ENCODE peak calls at places on chromosomes 1 and 21, in eight cellular contexts. F is H9, C is heart left ventricle, A is vagina, L is A673, U is GM23338, Q is gastrocnemius medialis, N is tibial artery. H is an unnamed sample. For H3K4me1, the result is how much of the 10 kb centered on the place peaks cover.

GRCh38 chr1:212127219-212127618 is 91.7 kb downstream of the DTL start:
- DNase-seq in F (peak), C (no peak), A (no peak), L (no peak), U (peak), Q (no peak), N (no peak), H (no peak)

GRCh38 chr1:159172599-159173291 is 1.3 kb downstream of the CADM3 start:
- DNase-seq in F (peak), C (peak), A (no peak), L (no peak), U (peak), Q (no peak), N (peak), H (no peak)

GRCh38 chr21:36767096-36767495 is 68.2 kb downstream of the SIM2 start:
- DNase-seq in F (no peak), C (no peak), A (no peak), L (no peak), U (no peak), Q (no peak), N (no peak), H (no peak)

GRCh38 chr1:169110265-169110664 is 3.8 kb downstream of the ATP1B1 start:
- DNase-seq in F (no peak), C (no peak), A (no peak), L (no peak), U (no peak), Q (no peak), N (no peak), H (no peak)

GRCh38 chr1:36589006-36589405 is 106.3 kb upstream of the CSF3R start:
- DNase-seq in F (no peak), C (no peak), A (no peak), L (no peak), U (no peak), Q (no peak), N (no peak), H (no peak)

GRCh38 chr1:241870290-241870689 is 22.3 kb downstream of the EXO1 start:
- DNase-seq in F (no peak), C (no peak), A (no peak), L (no peak), U (no peak), Q (no peak), N (no peak), H (no peak)

GRCh38 chr1:36856126-36856525 is 178.2 kb downstream of the GRIK3 start:
- DNase-seq in F (peak), C (no peak), A (no peak), L (no peak), U (no peak), Q (no peak), N (no peak), H (no peak)

GRCh38 chr21:15976807-15977206 is 247.0 kb downstream of the USP25 start:
- DNase-seq in F (no peak), C (no peak), A (no peak), L (no peak), U (peak), Q (no peak), N (no peak), H (no peak)

GRCh38 chr1:10432910-10433785 is 2.9 kb downstream of the CENPS start:
- DNase-seq in F (no peak), C (no peak), A (no peak), L (no peak), U (no peak), Q (no peak), N (no peak), H (no peak)

GRCh38 chr1:100868364-100868995 is 26.2 kb downstream of the EXTL2 start:
- DNase-seq in F (no peak), C (no peak), A (no peak), L (peak), U (peak), Q (no peak), N (no peak), H (no peak)

GRCh38 chr1:232853994-232854532 is 48.8 kb downstream of the MAP10 start:
- DNase-seq in F (no peak), C (no peak), A (no peak), L (peak), U (no peak), Q (no peak), N (no peak), H (no peak)

GRCh38 chr1:111976842-111977241 is 12.6 kb downstream of the KCND3 start:
- DNase-seq in F (no peak), C (no peak), A (no peak), L (no peak), U (no peak), Q (no peak), N (no peak), H (no peak)

GRCh38 chr1:156508955-156509234 is 8.3 kb upstream of the MEF2D start:
- DNase-seq in F (no peak), C (no peak), A (no peak), L (no peak), U (no peak), Q (peak), N (no peak), H (no peak)

GRCh38 chr1:236748471-236748870 is 46.6 kb upstream of the MTR start:
- DNase-seq in F (no peak), C (no peak), A (no peak), L (no peak), U (peak), Q (no peak), N (no peak), H (no peak)

GRCh38 chr1:76705560-76705959 is 161.7 kb upstream of the ST6GALNAC5 start:
- DNase-seq in F (no peak), C (no peak), A (no peak), L (no peak), U (no peak), Q (no peak), N (no peak), H (no peak)

DNA sequence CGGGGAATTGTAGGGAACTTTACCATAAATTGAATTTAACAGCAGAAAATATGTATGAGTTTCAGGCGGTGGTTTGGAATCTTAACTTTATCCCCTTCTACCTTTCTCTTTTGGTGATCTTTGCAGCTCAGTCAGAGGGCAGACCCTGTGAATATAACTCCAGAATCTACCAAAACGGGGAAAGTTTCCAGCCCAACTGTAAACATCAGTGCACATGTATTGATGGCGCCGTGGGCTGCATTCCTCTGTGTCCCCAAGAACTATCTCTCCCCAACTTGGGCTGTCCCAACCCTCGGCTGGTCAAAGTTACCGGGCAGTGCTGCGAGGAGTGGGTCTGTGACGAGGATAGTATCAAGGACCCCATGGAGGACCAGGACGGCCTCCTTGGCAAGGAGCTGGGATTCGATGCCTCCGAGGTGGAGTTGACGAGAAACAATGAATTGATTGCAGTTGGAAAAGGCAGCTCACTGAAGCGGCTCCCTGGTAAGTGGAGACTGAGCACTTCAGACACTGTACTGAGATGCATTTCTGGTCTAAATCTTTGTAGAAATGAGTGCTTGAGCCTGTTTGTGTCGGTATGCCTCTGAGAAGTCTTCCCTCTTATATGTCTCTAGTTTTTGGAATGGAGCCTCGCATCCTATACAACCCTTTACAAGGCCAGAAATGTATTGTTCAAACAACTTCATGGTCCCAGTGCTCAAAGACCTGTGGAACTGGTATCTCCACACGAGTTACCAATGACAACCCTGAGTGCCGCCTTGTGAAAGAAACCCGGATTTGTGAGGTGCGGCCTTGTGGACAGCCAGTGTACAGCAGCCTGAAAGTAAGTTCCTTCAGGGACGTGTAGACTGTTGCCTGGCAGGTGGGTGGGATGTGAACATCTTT is 1.5 kb downstream of the CCN1 start:
- DNase-seq in F (peak), C (peak), A (no peak), L (peak), U (peak), Q (no peak), N (no peak), H (no peak)
- TF ChIP-seq CTCF in F (peak), C (peak), A (no peak), L (peak), U (peak), Q (peak), N (peak), H (peak)

GRCh38 chr1:39645411-39646043 is 6.1 kb upstream of the HEYL start:
- DNase-seq in F (no peak), C (no peak), A (no peak), L (no peak), U (no peak), Q (no peak), N (no peak), H (no peak)
- H3K4me1 ChIP-seq in F (under half), C (under half), A (under half), L (under half), U (under half), Q (under half), N (under half), H (half or more)

GRCh38 chr1:87279201-87279860 is 49.3 kb upstream of the LMO4 start:
- DNase-seq in F (no peak), C (peak), A (peak), L (peak), U (no peak), Q (peak), N (peak), H (no peak)

GRCh38 chr1:87278791-87279190 is 49.9 kb upstream of the LMO4 start:
- DNase-seq in F (no peak), C (no peak), A (no peak), L (peak), U (no peak), Q (no peak), N (no peak), H (no peak)

GRCh38 chr1:87284456-87285240 is 44.0 kb upstream of the LMO4 start:
- DNase-seq in F (no peak), C (no peak), A (no peak), L (no peak), U (no peak), Q (no peak), N (no peak), H (no peak)

GRCh38 chr1:87274851-87275250 is 53.8 kb upstream of the LMO4 start:
- DNase-seq in F (no peak), C (no peak), A (no peak), L (peak), U (no peak), Q (no peak), N (no peak), H (no peak)

GRCh38 chr1:87279966-87280535 is 48.6 kb upstream of the LMO4 start:
- DNase-seq in F (no peak), C (no peak), A (peak), L (peak), U (peak), Q (no peak), N (no peak), H (no peak)
- TF ChIP-seq CTCF in F (peak), C (no peak), A (no peak), L (peak), U (peak), Q (no peak), N (no peak), H (no peak)

GRCh38 chr1:207025144-207025880 is 7.2 kb downstream of the C1orf116 start:
- DNase-seq in F (peak), C (peak), A (no peak), L (no peak), U (peak), Q (no peak), N (no peak), H (no peak)
- H3K4me1 ChIP-seq in F (under half), C (under half), A (under half), L (under half), U (under half), Q (under half), N (under half), H (under half)